ENCODE peak calls at places on chromosomes 7 and 10, in five cellular contexts. E is NT2/D1, T is HepG2, D is GM12878, L is H1. Y is an unnamed sample.

GRCh38 chr10:21184216-21184615 is 287.1 kb upstream of the NEBL start:
- DNase-seq in E (no peak), T (no peak), D (no peak), L (no peak), Y (no peak)

GRCh38 chr10:78515037-78515872 is 481.6 kb downstream of the RPS24 start:
- DNase-seq in E (no peak), T (no peak), D (no peak), L (no peak), Y (no peak)

GRCh38 chr7:134028853-134029252 is 98.3 kb upstream of the LRGUK start:
- DNase-seq in E (peak), T (no peak), D (no peak), L (peak), Y (no peak)

GRCh38 chr10:14518141-14518540 is 187.4 kb upstream of the FRMD4A start:
- DNase-seq in E (no peak), T (no peak), D (no peak), L (no peak), Y (no peak)

GRCh38 chr10:88883443-88883799 is 3.4 kb downstream of the STAMBPL1 start:
- DNase-seq in E (no peak), T (no peak), D (no peak), L (no peak), Y (no peak)

GRCh38 chr10:15624405-15625191 is 95.1 kb downstream of the ITGA8 start:
- DNase-seq in E (no peak), T (no peak), D (no peak), L (no peak), Y (no peak)

GRCh38 chr7:81745706-81746105 is 24.1 kb downstream of the HGF start:
- DNase-seq in E (no peak), T (no peak), D (no peak), L (no peak), Y (no peak)

GRCh38 chr7:135168489-135169140 is 1.9 kb downstream of the CYREN start:
- DNase-seq in E (no peak), T (no peak), D (no peak), L (no peak), Y (no peak)

GRCh38 chr7:133201470-133201869 is 51.4 kb upstream of the EXOC4 start:
- DNase-seq in E (no peak), T (no peak), D (no peak), L (no peak), Y (no peak)

GRCh38 chr7:50265968-50266694 is 38.4 kb upstream of the IKZF1 start:
- DNase-seq in E (no peak), T (no peak), D (no peak), L (no peak), Y (no peak)

DNA sequence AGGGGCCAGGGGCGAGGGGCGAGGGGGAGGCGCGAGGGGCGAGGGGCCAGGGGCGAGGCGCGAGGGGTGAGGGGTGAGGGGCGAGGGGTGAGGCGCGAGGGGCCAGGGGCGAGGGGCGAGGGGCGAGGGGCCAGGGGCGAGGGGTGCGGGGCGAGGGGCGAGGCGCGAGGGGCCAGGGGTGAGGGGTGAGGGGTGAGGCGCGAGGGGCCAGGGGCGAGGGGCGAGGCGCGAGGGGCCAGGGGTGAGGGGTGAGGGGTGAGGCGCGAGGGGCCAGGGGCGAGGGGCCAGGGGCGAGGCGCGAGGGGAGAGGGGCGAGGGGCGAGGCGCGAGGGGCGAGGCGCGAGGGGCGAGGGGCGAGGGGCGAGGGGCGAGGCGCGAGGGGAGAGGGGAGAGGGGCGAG is 192.3 kb downstream of the PTPRN2 start:
- DNase-seq in E (no peak), T (no peak), D (no peak), L (no peak), Y (no peak)
- TF ChIP-seq SUZ12 in E (no peak), T (no peak), D (no peak), L (no peak), Y (no peak)

GRCh38 chr10:69491611-69492010 is 40.3 kb downstream of the TSPAN15 start:
- DNase-seq in E (no peak), T (no peak), D (no peak), L (no peak), Y (no peak)
- TF ChIP-seq SUZ12 in E (no peak), T (no peak), D (no peak), L (no peak), Y (no peak)

GRCh38 chr7:101744588-101744987 is 72.8 kb upstream of the CUX1 start:
- DNase-seq in E (no peak), T (no peak), D (no peak), L (no peak), Y (no peak)

GRCh38 chr7:101740981-101741725 is 76.3 kb upstream of the CUX1 start:
- DNase-seq in E (no peak), T (no peak), D (peak), L (no peak), Y (no peak)

GRCh38 chr7:101743995-101744360 is 73.4 kb upstream of the CUX1 start:
- DNase-seq in E (peak), T (no peak), D (no peak), L (no peak), Y (no peak)

GRCh38 chr7:101746311-101746710 is 71.1 kb upstream of the CUX1 start:
- DNase-seq in E (no peak), T (no peak), D (no peak), L (no peak), Y (no peak)

GRCh38 chr7:101743241-101743994 is 74.0 kb upstream of the CUX1 start:
- DNase-seq in E (peak), T (no peak), D (no peak), L (peak), Y (peak)
- TF ChIP-seq SUZ12 in E (no peak), T (no peak), D (no peak), L (no peak), Y (no peak)

GRCh38 chr7:155877167-155877566 is 64.9 kb upstream of the SHH start:
- DNase-seq in E (no peak), T (no peak), D (no peak), L (no peak), Y (no peak)
- TF ChIP-seq SUZ12 in E (no peak), T (no peak), D (no peak), L (no peak), Y (no peak)

GRCh38 chr7:149620961-149621360 is 123.4 kb upstream of the ZNF746 start:
- DNase-seq in E (no peak), T (no peak), D (no peak), L (no peak), Y (no peak)
- TF ChIP-seq SUZ12 in E (no peak), T (no peak), D (no peak), L (no peak), Y (no peak)